ENCODE peak calls at places on chromosomes 11 and 22, in six cellular contexts. X is HEK293T, R is K562, Y is A549, L is IMR-90, Z is HepG2. A is an unnamed sample.

GRCh38 chr11:1948389-1948788 is 1.3 kb downstream of the MRPL23 start:
- DNase-seq in R (no peak), Z (no peak), X (no peak), L (no peak), Y (no peak), A (no peak)

GRCh38 chr11:121482231-121483129 is 29.7 kb upstream of the SORL1-AS1 start:
- DNase-seq in X (no peak), R (no peak), Y (no peak), Z (no peak), L (no peak), A (peak; percentile 93)

GRCh38 chr11:117861151-117862018 is 15.1 kb downstream of the FXYD6 start:
- DNase-seq in L (no peak), X (peak; percentile 69), R (peak; percentile 19), Z (no peak), Y (no peak), A (no peak)

GRCh38 chr11:100354736-100355135 is 332.4 kb upstream of the ARHGAP42 start:
- DNase-seq in R (no peak), Z (no peak), X (no peak), Y (no peak), L (no peak), A (no peak)

GRCh38 chr11:78860720-78861422 is 286.2 kb upstream of the NARS2 start:
- DNase-seq in R (no peak), Z (no peak), L (peak; percentile 35), Y (no peak), X (no peak), A (no peak)

GRCh38 chr11:122036022-122036421 is 80.0 kb downstream of the BLID start:
- DNase-seq in R (no peak), L (peak; percentile 90), X (no peak), Z (no peak), Y (no peak), A (no peak)

GRCh38 chr22:50445071-50445879 is 29.6 kb downstream of the SBF1 start:
- DNase-seq in R (no peak), X (no peak), Y (no peak), Z (no peak), L (no peak), A (no peak)

GRCh38 chr11:122235615-122236014 is 119.6 kb upstream of the BLID start:
- DNase-seq in X (no peak), Z (no peak), L (peak; percentile 96), Y (no peak), R (no peak), A (no peak)

GRCh38 chr11:59678813-59679165 is 10.0 kb upstream of the PATL1 start:
- DNase-seq in R (no peak), Z (no peak), X (no peak), L (no peak), Y (no peak), A (no peak)

GRCh38 chr11:447923-448731 is 2.0 kb upstream of the PTDSS2 start:
- DNase-seq in L (peak; percentile 84), X (peak; percentile 95), Z (peak; percentile 85), Y (peak; percentile 94), R (peak; percentile 96), A (peak; percentile 54)

GRCh38 chr22:38956551-38956950 is 858 bp upstream of the APOBEC3A start:
- DNase-seq in X (no peak), Z (no peak), Y (no peak), R (no peak), L (no peak), A (no peak)

GRCh38 chr11:59216654-59217640 is 4.2 kb upstream of the MPEG1 start:
- DNase-seq in Y (no peak), L (peak; percentile 67), R (no peak), X (no peak), Z (no peak), A (peak; percentile 99)

GRCh38 chr22:41799486-41800347 is 762 bp upstream of the CCDC134 start:
- DNase-seq in X (peak; percentile 36), R (peak; percentile 56), Y (no peak), L (no peak), Z (no peak), A (no peak)

GRCh38 chr22:39151329-39151975 is 1.0 kb downstream of the CBX7 start:
- DNase-seq in R (no peak), Y (no peak), Z (no peak), L (no peak), X (no peak), A (no peak)

GRCh38 chr11:15180212-15180814 is 65.6 kb downstream of the INSC start:
- DNase-seq in Z (no peak), R (no peak), X (no peak), Y (no peak), L (no peak), A (no peak)

GRCh38 chr22:29139965-29140782 is 65.5 kb upstream of the EMID1 start:
- DNase-seq in Y (no peak), R (no peak), L (peak; percentile 58), X (no peak), Z (peak; percentile 60), A (no peak)

GRCh38 chr11:110337570-110338193 is 41.3 kb upstream of the RDX start:
- DNase-seq in Z (no peak), Y (no peak), L (peak; percentile 52), X (no peak), R (no peak), A (no peak)

GRCh38 chr11:2801711-2802388 is 83.7 kb downstream of the CDKN1C start:
- DNase-seq in X (no peak), R (no peak), L (no peak), Z (no peak), Y (no peak), A (no peak)

GRCh38 chr11:102683277-102683676 is 22.3 kb downstream of the MMP27 start:
- DNase-seq in R (no peak), L (no peak), Y (no peak), X (no peak), Z (no peak), A (no peak)

GRCh38 chr11:48101958-48102357 is 114.7 kb upstream of the OR4B1 start:
- DNase-seq in Y (no peak), L (no peak), X (no peak), Z (peak; percentile 17), R (no peak), A (no peak)

GRCh38 chr22:11626422-11626773 is 3901.6 kb upstream of the OR11H1 start:
- DNase-seq in L (no peak), Z (no peak), R (no peak), X (no peak), Y (no peak), A (no peak)

GRCh38 chr11:17774232-17775034 is 39.9 kb downstream of the KCNC1 start:
- DNase-seq in Y (no peak), X (no peak), L (no peak), Z (peak; percentile 70), R (no peak), A (no peak)

GRCh38 chr11:56852131-56852530 is 103.6 kb upstream of the OR9G4 start:
- DNase-seq in Y (no peak), Z (no peak), X (no peak), R (no peak), L (no peak), A (no peak)

GRCh38 chr22:22836635-22837034 is 51.0 kb upstream of the IGLL5 start:
- DNase-seq in X (no peak), R (no peak), Z (no peak), L (no peak), Y (no peak), A (no peak)

GRCh38 chr11:93921695-93922468 is 71.5 kb upstream of the VSTM5 start:
- DNase-seq in X (peak; percentile 69), R (peak; percentile 65), Y (peak; percentile 30), Z (peak; percentile 56), L (peak; percentile 72), A (peak; percentile 4)

GRCh38 chr11:10935015-10935564 is 77.2 kb upstream of the ZBED5 start:
- DNase-seq in L (no peak), Z (no peak), X (no peak), Y (no peak), R (peak; percentile 30), A (no peak)

GRCh38 chr11:65500262-65501004 is 1.6 kb downstream of the MALAT1 start:
- DNase-seq in L (peak; percentile 58), Y (no peak), Z (no peak), X (no peak), R (no peak), A (no peak)

GRCh38 chr11:91366816-91367215 is 857.8 kb upstream of the FAT3 start:
- DNase-seq in Y (no peak), R (no peak), L (no peak), Z (no peak), X (no peak), A (no peak)

GRCh38 chr11:132296946-132297610 is 926.7 kb downstream of the NTM start:
- DNase-seq in X (no peak), R (no peak), Y (no peak), Z (no peak), L (no peak), A (no peak)

GRCh38 chr11:60972182-60973030 is 926 bp downstream of the CD6 start:
- DNase-seq in L (no peak), R (no peak), Y (no peak), Z (no peak), X (no peak), A (no peak)

GRCh38 chr11:75035911-75036536 is 47.3 kb downstream of the NEU3 start:
- DNase-seq in R (no peak), X (no peak), L (no peak), Z (no peak), Y (no peak), A (no peak)

GRCh38 chr11:93849751-93850584 is 450 bp downstream of the VSTM5 start:
- DNase-seq in X (no peak), Y (no peak), L (no peak), R (peak; percentile 41), Z (no peak), A (no peak)

GRCh38 chr11:72069787-72070251 is 10.5 kb downstream of the NUMA1 start:
- DNase-seq in Y (peak; percentile 59), L (peak; percentile 84), R (peak; percentile 25), X (no peak), Z (peak; percentile 33), A (no peak)
- TF ChIP-seq BHLHE40 in Y (no peak), L (no peak), R (no peak), X (no peak), Z (no peak), A (no peak)

DNA sequence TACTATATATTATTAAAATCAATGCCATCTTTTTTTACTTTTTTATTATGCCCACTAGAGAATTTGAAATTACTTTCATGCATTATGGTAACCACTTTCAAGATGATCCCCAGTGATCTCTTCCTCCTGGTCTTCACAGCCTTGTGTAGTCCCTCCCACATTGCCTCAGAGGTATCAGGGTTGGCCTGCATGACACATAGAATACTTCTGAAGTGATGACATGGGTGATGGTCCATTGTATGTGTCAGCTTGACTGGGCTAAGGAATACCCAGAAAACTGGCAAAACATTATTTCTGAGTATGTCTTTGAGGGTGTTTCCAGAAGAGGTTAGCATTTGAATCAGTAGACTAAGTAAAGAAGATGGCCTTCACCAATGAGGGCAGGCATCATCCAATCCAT is 14.2 kb upstream of the ISX start:
- DNase-seq in Y (no peak), Z (no peak), L (no peak), R (no peak), X (no peak), A (no peak)
- TF ChIP-seq BHLHE40 in Y (no peak), Z (no peak), L (no peak), R (no peak), X (no peak), A (no peak)

GRCh38 chr22:46776876-46777608 is 14.6 kb downstream of the TBC1D22A start:
- DNase-seq in L (no peak), R (no peak), Y (no peak), Z (no peak), X (no peak), A (no peak)
- TF ChIP-seq BHLHE40 in L (no peak), R (no peak), Y (no peak), Z (no peak), X (no peak), A (peak; percentile 81)

GRCh38 chr11:64238999-64239398 is 1.9 kb upstream of the FKBP2 start:
- DNase-seq in R (no peak), Y (no peak), Z (no peak), L (no peak), X (no peak), A (no peak)
- TF ChIP-seq BHLHE40 in R (no peak), Y (no peak), Z (no peak), L (no peak), X (no peak), A (no peak)